ENCODE peak calls at places on chromosomes 1 and 21, in nine cellular contexts. One of them, this sample, is unnamed.

GRCh38 chr1:201509601-201510374 is 2.9 kb upstream of the CSRP1 start:
- DNase-seq in esophagus muscularis mucosa: no peak
- DNase-seq in fibroblast of lung: no peak
- DNase-seq in fibroblast of mammary gland: no peak
- DNase-seq in GM23338: no peak
- DNase-seq in brain microvascular endothelial cell: no peak
- DNase-seq in CD4-positive, CD25-positive, alpha-beta regulatory T cell: no peak
- DNase-seq in psoas muscle: no peak
- DNase-seq in colonic mucosa: no peak
- DNase-seq in this sample: no peak

GRCh38 chr21:28426545-28426944 is 566.1 kb downstream of the LTN1 start:
- DNase-seq in esophagus muscularis mucosa: no peak
- DNase-seq in fibroblast of lung: no peak
- DNase-seq in fibroblast of mammary gland: peak
- DNase-seq in GM23338: no peak
- DNase-seq in brain microvascular endothelial cell: no peak
- DNase-seq in CD4-positive, CD25-positive, alpha-beta regulatory T cell: no peak
- DNase-seq in psoas muscle: no peak
- DNase-seq in colonic mucosa: no peak
- DNase-seq in this sample: no peak

GRCh38 chr21:37415938-37416337 is 49.4 kb downstream of the DYRK1A start:
- DNase-seq in esophagus muscularis mucosa: no peak
- DNase-seq in fibroblast of lung: no peak
- DNase-seq in fibroblast of mammary gland: no peak
- DNase-seq in GM23338: no peak
- DNase-seq in brain microvascular endothelial cell: no peak
- DNase-seq in CD4-positive, CD25-positive, alpha-beta regulatory T cell: no peak
- DNase-seq in psoas muscle: no peak
- DNase-seq in colonic mucosa: no peak
- DNase-seq in this sample: no peak

GRCh38 chr1:24594328-24594598 is 38.4 kb downstream of the NCMAP start:
- DNase-seq in esophagus muscularis mucosa: no peak
- DNase-seq in fibroblast of lung: no peak
- DNase-seq in fibroblast of mammary gland: no peak
- DNase-seq in GM23338: no peak
- DNase-seq in brain microvascular endothelial cell: no peak
- DNase-seq in CD4-positive, CD25-positive, alpha-beta regulatory T cell: no peak
- DNase-seq in psoas muscle: no peak
- DNase-seq in colonic mucosa: no peak
- DNase-seq in this sample: no peak

GRCh38 chr1:12035306-12035705 is 16.0 kb downstream of the MIIP start:
- DNase-seq in esophagus muscularis mucosa: no peak
- DNase-seq in fibroblast of lung: no peak
- DNase-seq in fibroblast of mammary gland: no peak
- DNase-seq in GM23338: no peak
- DNase-seq in brain microvascular endothelial cell: no peak
- DNase-seq in CD4-positive, CD25-positive, alpha-beta regulatory T cell: no peak
- DNase-seq in psoas muscle: no peak
- DNase-seq in colonic mucosa: no peak
- DNase-seq in this sample: no peak

GRCh38 chr1:2227341-2228156 is 570 bp upstream of the SKI start:
- DNase-seq in esophagus muscularis mucosa: peak
- DNase-seq in fibroblast of lung: peak
- DNase-seq in fibroblast of mammary gland: peak
- DNase-seq in GM23338: peak
- DNase-seq in brain microvascular endothelial cell: peak
- DNase-seq in CD4-positive, CD25-positive, alpha-beta regulatory T cell: peak
- DNase-seq in psoas muscle: peak
- DNase-seq in colonic mucosa: peak
- DNase-seq in this sample: peak

GRCh38 chr21:21097425-21097824 is 99.2 kb downstream of the NCAM2 start:
- DNase-seq in esophagus muscularis mucosa: no peak
- DNase-seq in fibroblast of lung: no peak
- DNase-seq in fibroblast of mammary gland: no peak
- DNase-seq in GM23338: no peak
- DNase-seq in brain microvascular endothelial cell: no peak
- DNase-seq in CD4-positive, CD25-positive, alpha-beta regulatory T cell: no peak
- DNase-seq in psoas muscle: no peak
- DNase-seq in colonic mucosa: no peak
- DNase-seq in this sample: no peak

GRCh38 chr1:43304771-43305300 is 4.1 kb downstream of the TIE1 start:
- DNase-seq in esophagus muscularis mucosa: no peak
- DNase-seq in fibroblast of lung: no peak
- DNase-seq in fibroblast of mammary gland: no peak
- DNase-seq in GM23338: no peak
- DNase-seq in brain microvascular endothelial cell: no peak
- DNase-seq in CD4-positive, CD25-positive, alpha-beta regulatory T cell: no peak
- DNase-seq in psoas muscle: no peak
- DNase-seq in colonic mucosa: no peak
- DNase-seq in this sample: no peak

GRCh38 chr1:51559501-51559900 is 40.4 kb upstream of the EPS15 start:
- DNase-seq in esophagus muscularis mucosa: no peak
- DNase-seq in fibroblast of lung: no peak
- DNase-seq in fibroblast of mammary gland: no peak
- DNase-seq in GM23338: peak
- DNase-seq in brain microvascular endothelial cell: no peak
- DNase-seq in CD4-positive, CD25-positive, alpha-beta regulatory T cell: no peak
- DNase-seq in psoas muscle: no peak
- DNase-seq in colonic mucosa: no peak
- DNase-seq in this sample: no peak

GRCh38 chr1:51560034-51560433 is 41.0 kb upstream of the EPS15 start:
- DNase-seq in esophagus muscularis mucosa: no peak
- DNase-seq in fibroblast of lung: no peak
- DNase-seq in fibroblast of mammary gland: no peak
- DNase-seq in GM23338: no peak
- DNase-seq in brain microvascular endothelial cell: no peak
- DNase-seq in CD4-positive, CD25-positive, alpha-beta regulatory T cell: no peak
- DNase-seq in psoas muscle: no peak
- DNase-seq in colonic mucosa: no peak
- DNase-seq in this sample: no peak

GRCh38 chr1:51558375-51558924 is 39.4 kb upstream of the EPS15 start:
- DNase-seq in esophagus muscularis mucosa: no peak
- DNase-seq in fibroblast of lung: peak
- DNase-seq in fibroblast of mammary gland: peak
- DNase-seq in GM23338: peak
- DNase-seq in brain microvascular endothelial cell: peak
- DNase-seq in CD4-positive, CD25-positive, alpha-beta regulatory T cell: no peak
- DNase-seq in psoas muscle: no peak
- DNase-seq in colonic mucosa: no peak
- DNase-seq in this sample: peak

GRCh38 chr1:51557168-51557567 is 38.1 kb upstream of the EPS15 start:
- DNase-seq in esophagus muscularis mucosa: no peak
- DNase-seq in fibroblast of lung: no peak
- DNase-seq in fibroblast of mammary gland: no peak
- DNase-seq in GM23338: no peak
- DNase-seq in brain microvascular endothelial cell: no peak
- DNase-seq in CD4-positive, CD25-positive, alpha-beta regulatory T cell: no peak
- DNase-seq in psoas muscle: no peak
- DNase-seq in colonic mucosa: no peak
- DNase-seq in this sample: no peak

DNA sequence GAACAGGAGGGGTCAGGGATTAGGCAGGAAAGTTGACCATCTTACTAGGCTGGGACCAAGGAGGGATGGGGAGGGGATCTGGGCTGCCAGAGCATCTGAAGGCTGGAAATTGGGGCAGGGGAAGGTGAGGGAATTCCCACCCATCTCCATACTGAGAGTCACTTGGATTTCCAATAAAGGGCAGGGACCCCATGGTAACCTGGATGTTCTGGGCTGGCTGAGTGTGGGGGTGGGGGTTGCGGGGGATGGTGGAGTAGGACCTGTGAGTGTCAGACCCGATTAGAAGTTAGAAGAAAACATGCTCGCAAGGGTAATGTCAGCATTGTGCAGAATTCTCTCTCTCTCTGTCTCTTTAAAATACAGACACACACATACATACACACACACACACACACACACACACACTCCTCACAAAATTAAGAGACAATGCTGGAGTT is 40.0 kb upstream of the EPS15 start:
- DNase-seq in esophagus muscularis mucosa: no peak
- DNase-seq in fibroblast of lung: no peak
- DNase-seq in fibroblast of mammary gland: no peak
- DNase-seq in GM23338: peak
- DNase-seq in brain microvascular endothelial cell: no peak
- DNase-seq in CD4-positive, CD25-positive, alpha-beta regulatory T cell: no peak
- DNase-seq in psoas muscle: no peak
- DNase-seq in colonic mucosa: no peak
- DNase-seq in this sample: peak
- H3K4me3 ChIP-seq in esophagus muscularis mucosa: no peak
- H3K4me3 ChIP-seq in fibroblast of lung: no peak
- H3K4me3 ChIP-seq in fibroblast of mammary gland: no peak
- H3K4me3 ChIP-seq in GM23338: peak
- H3K4me3 ChIP-seq in brain microvascular endothelial cell: no peak
- H3K4me3 ChIP-seq in CD4-positive, CD25-positive, alpha-beta regulatory T cell: no peak
- H3K4me3 ChIP-seq in psoas muscle: no peak
- H3K4me3 ChIP-seq in colonic mucosa: no peak
- H3K4me3 ChIP-seq in this sample: no peak

GRCh38 chr1:221739677-221740025 is 2.2 kb downstream of the DUSP10 start:
- DNase-seq in esophagus muscularis mucosa: peak
- DNase-seq in fibroblast of lung: no peak
- DNase-seq in fibroblast of mammary gland: no peak
- DNase-seq in GM23338: no peak
- DNase-seq in brain microvascular endothelial cell: no peak
- DNase-seq in CD4-positive, CD25-positive, alpha-beta regulatory T cell: no peak
- DNase-seq in psoas muscle: no peak
- DNase-seq in colonic mucosa: no peak
- DNase-seq in this sample: no peak

GRCh38 chr1:221741364-221741970 is 422 bp downstream of the DUSP10 start:
- DNase-seq in esophagus muscularis mucosa: no peak
- DNase-seq in fibroblast of lung: peak
- DNase-seq in fibroblast of mammary gland: no peak
- DNase-seq in GM23338: peak
- DNase-seq in brain microvascular endothelial cell: no peak
- DNase-seq in CD4-positive, CD25-positive, alpha-beta regulatory T cell: no peak
- DNase-seq in psoas muscle: peak
- DNase-seq in colonic mucosa: peak
- DNase-seq in this sample: peak

GRCh38 chr1:221740260-221740830 is 1.5 kb downstream of the DUSP10 start:
- DNase-seq in esophagus muscularis mucosa: peak
- DNase-seq in fibroblast of lung: no peak
- DNase-seq in fibroblast of mammary gland: no peak
- DNase-seq in GM23338: no peak
- DNase-seq in brain microvascular endothelial cell: no peak
- DNase-seq in CD4-positive, CD25-positive, alpha-beta regulatory T cell: no peak
- DNase-seq in psoas muscle: no peak
- DNase-seq in colonic mucosa: no peak
- DNase-seq in this sample: no peak

GRCh38 chr1:221740941-221741363 is 937 bp downstream of the DUSP10 start:
- DNase-seq in esophagus muscularis mucosa: peak
- DNase-seq in fibroblast of lung: no peak
- DNase-seq in fibroblast of mammary gland: peak
- DNase-seq in GM23338: no peak
- DNase-seq in brain microvascular endothelial cell: no peak
- DNase-seq in CD4-positive, CD25-positive, alpha-beta regulatory T cell: peak
- DNase-seq in psoas muscle: no peak
- DNase-seq in colonic mucosa: no peak
- DNase-seq in this sample: no peak

DNA sequence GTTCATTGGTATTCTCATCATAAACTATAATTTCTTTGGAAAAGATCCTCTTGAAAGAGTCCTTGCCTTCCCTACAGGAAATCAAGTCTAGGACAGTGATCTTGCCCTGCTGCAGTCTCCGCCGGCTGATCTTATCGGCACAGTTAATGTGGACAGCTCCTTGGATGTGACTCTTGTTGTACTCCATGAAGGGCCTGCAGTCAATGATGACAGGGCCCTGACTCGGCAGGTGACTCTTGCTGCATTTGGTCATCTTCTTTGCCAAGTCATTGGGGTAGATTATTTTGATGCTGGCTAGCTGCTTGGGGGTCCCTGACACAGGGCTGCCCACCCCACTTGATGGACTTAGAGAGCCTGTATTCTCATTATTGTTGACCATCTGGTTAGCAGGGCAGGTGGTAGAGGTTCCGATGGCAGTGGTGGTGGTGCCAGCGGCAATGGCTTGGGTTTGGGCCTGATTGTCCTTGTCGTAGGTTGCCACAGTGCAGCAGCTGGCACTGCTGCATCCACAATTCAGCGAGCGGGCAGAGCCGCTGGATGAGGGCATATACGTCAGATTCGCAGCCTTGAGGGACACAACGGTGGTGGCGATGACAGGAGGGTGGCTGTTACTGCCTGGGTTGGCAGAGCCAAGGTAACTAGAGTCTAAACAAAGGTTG is 2.7 kb downstream of the DUSP10 start:
- DNase-seq in esophagus muscularis mucosa: no peak
- DNase-seq in fibroblast of lung: no peak
- DNase-seq in fibroblast of mammary gland: no peak
- DNase-seq in GM23338: no peak
- DNase-seq in brain microvascular endothelial cell: no peak
- DNase-seq in CD4-positive, CD25-positive, alpha-beta regulatory T cell: no peak
- DNase-seq in psoas muscle: peak
- DNase-seq in colonic mucosa: no peak
- DNase-seq in this sample: no peak
- H3K4me3 ChIP-seq in esophagus muscularis mucosa: no peak
- H3K4me3 ChIP-seq in fibroblast of lung: peak
- H3K4me3 ChIP-seq in fibroblast of mammary gland: no peak
- H3K4me3 ChIP-seq in GM23338: no peak
- H3K4me3 ChIP-seq in brain microvascular endothelial cell: no peak
- H3K4me3 ChIP-seq in CD4-positive, CD25-positive, alpha-beta regulatory T cell: peak
- H3K4me3 ChIP-seq in psoas muscle: peak
- H3K4me3 ChIP-seq in colonic mucosa: no peak
- H3K4me3 ChIP-seq in this sample: peak

DNA sequence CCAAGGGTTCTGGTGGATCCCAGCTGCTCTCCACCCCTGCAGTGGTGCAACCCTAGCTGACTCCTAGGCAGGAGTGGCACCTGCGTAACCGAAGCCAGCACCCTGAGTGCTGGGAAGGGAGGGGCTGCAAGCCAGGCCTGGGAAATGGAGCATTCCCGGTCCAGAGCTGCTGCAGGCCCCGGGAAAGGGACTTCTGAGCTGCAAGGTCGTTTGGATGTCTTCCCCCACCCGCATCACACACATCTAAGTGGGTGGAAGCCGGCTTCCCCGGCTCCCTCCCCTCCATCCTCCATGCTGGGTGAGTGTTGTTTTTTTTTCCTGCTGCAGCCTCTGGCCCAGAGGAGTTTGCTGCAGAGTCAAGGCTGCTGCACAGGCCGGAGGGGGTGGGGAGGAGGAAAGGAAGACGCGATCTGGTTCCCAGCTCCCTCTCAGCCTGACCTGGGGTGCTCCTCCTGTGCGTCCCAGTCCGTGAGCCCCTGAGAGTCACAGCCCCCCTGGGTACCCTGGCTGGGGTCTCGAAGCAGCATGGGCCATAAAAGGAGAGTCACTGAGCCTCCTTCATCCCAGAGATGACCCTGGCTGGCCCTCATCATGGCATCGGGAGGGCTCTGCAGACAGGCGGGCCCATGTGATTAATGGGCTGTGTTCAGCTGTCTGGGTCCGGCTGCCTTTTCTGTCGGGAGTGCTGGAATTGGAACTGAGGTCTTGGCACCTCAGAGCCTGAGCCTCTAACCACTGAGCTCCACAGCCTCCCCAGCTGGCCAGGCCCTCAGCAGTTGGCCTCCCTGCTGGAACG is 16.2 kb downstream of the H6PD start:
- DNase-seq in esophagus muscularis mucosa: no peak
- DNase-seq in fibroblast of lung: no peak
- DNase-seq in fibroblast of mammary gland: peak
- DNase-seq in GM23338: peak
- DNase-seq in brain microvascular endothelial cell: peak
- DNase-seq in CD4-positive, CD25-positive, alpha-beta regulatory T cell: no peak
- DNase-seq in psoas muscle: peak
- DNase-seq in colonic mucosa: no peak
- DNase-seq in this sample: no peak
- H3K4me3 ChIP-seq in esophagus muscularis mucosa: no peak
- H3K4me3 ChIP-seq in fibroblast of lung: no peak
- H3K4me3 ChIP-seq in fibroblast of mammary gland: no peak
- H3K4me3 ChIP-seq in GM23338: no peak
- H3K4me3 ChIP-seq in brain microvascular endothelial cell: no peak
- H3K4me3 ChIP-seq in CD4-positive, CD25-positive, alpha-beta regulatory T cell: no peak
- H3K4me3 ChIP-seq in psoas muscle: peak
- H3K4me3 ChIP-seq in colonic mucosa: no peak
- H3K4me3 ChIP-seq in this sample: no peak

GRCh38 chr1:218759795-218760194 is 413.9 kb upstream of the LYPLAL1 start:
- DNase-seq in esophagus muscularis mucosa: no peak
- DNase-seq in fibroblast of lung: no peak
- DNase-seq in fibroblast of mammary gland: no peak
- DNase-seq in GM23338: no peak
- DNase-seq in brain microvascular endothelial cell: no peak
- DNase-seq in CD4-positive, CD25-positive, alpha-beta regulatory T cell: no peak
- DNase-seq in psoas muscle: no peak
- DNase-seq in colonic mucosa: no peak
- DNase-seq in this sample: no peak

GRCh38 chr1:218763538-218763937 is 410.1 kb upstream of the LYPLAL1 start:
- DNase-seq in esophagus muscularis mucosa: no peak
- DNase-seq in fibroblast of lung: no peak
- DNase-seq in fibroblast of mammary gland: no peak
- DNase-seq in GM23338: no peak
- DNase-seq in brain microvascular endothelial cell: no peak
- DNase-seq in CD4-positive, CD25-positive, alpha-beta regulatory T cell: no peak
- DNase-seq in psoas muscle: no peak
- DNase-seq in colonic mucosa: no peak
- DNase-seq in this sample: no peak

GRCh38 chr1:218755128-218755527 is 410.0 kb downstream of the TGFB2 start:
- DNase-seq in esophagus muscularis mucosa: no peak
- DNase-seq in fibroblast of lung: no peak
- DNase-seq in fibroblast of mammary gland: no peak
- DNase-seq in GM23338: no peak
- DNase-seq in brain microvascular endothelial cell: no peak
- DNase-seq in CD4-positive, CD25-positive, alpha-beta regulatory T cell: no peak
- DNase-seq in psoas muscle: no peak
- DNase-seq in colonic mucosa: no peak
- DNase-seq in this sample: no peak

GRCh38 chr1:218765753-218766152 is 407.9 kb upstream of the LYPLAL1 start:
- DNase-seq in esophagus muscularis mucosa: no peak
- DNase-seq in fibroblast of lung: no peak
- DNase-seq in fibroblast of mammary gland: no peak
- DNase-seq in GM23338: no peak
- DNase-seq in brain microvascular endothelial cell: no peak
- DNase-seq in CD4-positive, CD25-positive, alpha-beta regulatory T cell: no peak
- DNase-seq in psoas muscle: no peak
- DNase-seq in colonic mucosa: no peak
- DNase-seq in this sample: no peak

GRCh38 chr1:218760601-218761570 is 412.8 kb upstream of the LYPLAL1 start:
- DNase-seq in esophagus muscularis mucosa: no peak
- DNase-seq in fibroblast of lung: peak
- DNase-seq in fibroblast of mammary gland: no peak
- DNase-seq in GM23338: no peak
- DNase-seq in brain microvascular endothelial cell: no peak
- DNase-seq in CD4-positive, CD25-positive, alpha-beta regulatory T cell: no peak
- DNase-seq in psoas muscle: no peak
- DNase-seq in colonic mucosa: no peak
- DNase-seq in this sample: no peak
- H3K4me3 ChIP-seq in esophagus muscularis mucosa: no peak
- H3K4me3 ChIP-seq in fibroblast of lung: no peak
- H3K4me3 ChIP-seq in fibroblast of mammary gland: no peak
- H3K4me3 ChIP-seq in GM23338: no peak
- H3K4me3 ChIP-seq in brain microvascular endothelial cell: no peak
- H3K4me3 ChIP-seq in CD4-positive, CD25-positive, alpha-beta regulatory T cell: no peak
- H3K4me3 ChIP-seq in psoas muscle: no peak
- H3K4me3 ChIP-seq in colonic mucosa: no peak
- H3K4me3 ChIP-seq in this sample: no peak

This sample was measured in foreskin fibroblast.